ENCODE peak calls at places on chromosomes 5 and 9, in five cellular contexts. One of them, this sample, is unnamed. For H3K36me3, the result is how much of the 10 kb centered on the place peaks cover.

GRCh38 chr5:65871182-65871581 is 55.2 kb upstream of the ERBIN start:
- DNase-seq in astrocyte: peak
- DNase-seq in GM23338: no peak
- DNase-seq in MM.1S: no peak
- DNase-seq in gastrocnemius medialis: no peak
- DNase-seq in this sample: no peak

GRCh38 chr9:126793686-126794417 is 11.0 kb upstream of the ZBTB43 start:
- DNase-seq in astrocyte: no peak
- DNase-seq in GM23338: no peak
- DNase-seq in MM.1S: no peak
- DNase-seq in gastrocnemius medialis: no peak
- DNase-seq in this sample: no peak

GRCh38 chr5:1732238-1732880 is 67.3 kb downstream of the MRPL36 start:
- DNase-seq in astrocyte: no peak
- DNase-seq in GM23338: no peak
- DNase-seq in MM.1S: no peak
- DNase-seq in gastrocnemius medialis: peak
- DNase-seq in this sample: no peak

GRCh38 chr5:133360693-133361479 is 251.5 kb downstream of the FSTL4 start:
- DNase-seq in astrocyte: no peak
- DNase-seq in GM23338: no peak
- DNase-seq in MM.1S: no peak
- DNase-seq in gastrocnemius medialis: no peak
- DNase-seq in this sample: no peak

GRCh38 chr9:124774131-124774978 is 2.6 kb upstream of the OLFML2A start:
- DNase-seq in astrocyte: no peak
- DNase-seq in GM23338: peak
- DNase-seq in MM.1S: peak
- DNase-seq in gastrocnemius medialis: peak
- DNase-seq in this sample: peak

GRCh38 chr5:168219515-168220410 is 71.7 kb upstream of the WWC1 start:
- DNase-seq in astrocyte: peak
- DNase-seq in GM23338: peak
- DNase-seq in MM.1S: peak
- DNase-seq in gastrocnemius medialis: no peak
- DNase-seq in this sample: no peak

GRCh38 chr9:9970514-9970913 is 642.3 kb downstream of the PTPRD start:
- DNase-seq in astrocyte: no peak
- DNase-seq in GM23338: no peak
- DNase-seq in MM.1S: no peak
- DNase-seq in gastrocnemius medialis: no peak
- DNase-seq in this sample: no peak

GRCh38 chr9:20271107-20271506 is 351.2 kb downstream of the MLLT3 start:
- DNase-seq in astrocyte: no peak
- DNase-seq in GM23338: no peak
- DNase-seq in MM.1S: no peak
- DNase-seq in gastrocnemius medialis: no peak
- DNase-seq in this sample: no peak

GRCh38 chr9:123696476-123696875 is 233.4 kb downstream of the DENND1A start:
- DNase-seq in astrocyte: no peak
- DNase-seq in GM23338: no peak
- DNase-seq in MM.1S: no peak
- DNase-seq in gastrocnemius medialis: no peak
- DNase-seq in this sample: no peak

GRCh38 chr9:132141364-132141947 is 20.4 kb upstream of the NTNG2 start:
- DNase-seq in astrocyte: peak
- DNase-seq in GM23338: peak
- DNase-seq in MM.1S: no peak
- DNase-seq in gastrocnemius medialis: no peak
- DNase-seq in this sample: peak

GRCh38 chr5:63194126-63194525 is 615.5 kb downstream of the LRRC70 start:
- DNase-seq in astrocyte: no peak
- DNase-seq in GM23338: no peak
- DNase-seq in MM.1S: no peak
- DNase-seq in gastrocnemius medialis: no peak
- DNase-seq in this sample: no peak

GRCh38 chr5:179380211-179381035 is 35.2 kb upstream of the ADAMTS2 start:
- DNase-seq in astrocyte: no peak
- DNase-seq in GM23338: no peak
- DNase-seq in MM.1S: no peak
- DNase-seq in gastrocnemius medialis: no peak
- DNase-seq in this sample: peak

DNA sequence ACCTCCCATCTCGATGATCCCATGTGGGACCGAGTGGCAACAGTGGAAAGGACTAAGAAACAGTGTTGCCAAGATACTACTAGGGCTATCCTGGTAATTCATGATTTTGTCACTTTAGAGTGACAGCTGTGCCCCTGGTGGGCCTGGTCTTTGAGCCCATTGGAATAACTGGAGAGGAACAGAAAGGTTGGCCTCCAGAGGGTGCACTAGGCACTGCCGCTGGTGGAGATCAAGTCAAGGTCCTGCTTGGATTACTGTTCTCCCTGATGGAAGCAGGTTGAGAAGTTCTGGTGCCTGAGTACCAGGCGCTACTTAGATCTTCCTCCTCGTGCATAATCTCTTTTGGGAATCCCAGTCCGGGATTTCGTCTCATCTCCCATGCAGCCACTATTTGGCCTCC is 129.6 kb downstream of the SEC61B start:
- DNase-seq in astrocyte: no peak
- DNase-seq in GM23338: peak
- DNase-seq in MM.1S: no peak
- DNase-seq in gastrocnemius medialis: no peak
- DNase-seq in this sample: no peak
- TF ChIP-seq CTCF in astrocyte: no peak
- TF ChIP-seq CTCF in GM23338: peak
- TF ChIP-seq CTCF in MM.1S: no peak
- TF ChIP-seq CTCF in gastrocnemius medialis: no peak
- TF ChIP-seq CTCF in this sample: no peak

GRCh38 chr5:157327771-157328170 is 61.8 kb downstream of the CYFIP2 start:
- DNase-seq in astrocyte: no peak
- DNase-seq in GM23338: no peak
- DNase-seq in MM.1S: peak
- DNase-seq in gastrocnemius medialis: no peak
- DNase-seq in this sample: no peak
- H3K36me3 ChIP-seq in astrocyte: under half
- H3K36me3 ChIP-seq in GM23338: under half
- H3K36me3 ChIP-seq in MM.1S: under half
- H3K36me3 ChIP-seq in gastrocnemius medialis: under half
- H3K36me3 ChIP-seq in this sample: under half

DNA sequence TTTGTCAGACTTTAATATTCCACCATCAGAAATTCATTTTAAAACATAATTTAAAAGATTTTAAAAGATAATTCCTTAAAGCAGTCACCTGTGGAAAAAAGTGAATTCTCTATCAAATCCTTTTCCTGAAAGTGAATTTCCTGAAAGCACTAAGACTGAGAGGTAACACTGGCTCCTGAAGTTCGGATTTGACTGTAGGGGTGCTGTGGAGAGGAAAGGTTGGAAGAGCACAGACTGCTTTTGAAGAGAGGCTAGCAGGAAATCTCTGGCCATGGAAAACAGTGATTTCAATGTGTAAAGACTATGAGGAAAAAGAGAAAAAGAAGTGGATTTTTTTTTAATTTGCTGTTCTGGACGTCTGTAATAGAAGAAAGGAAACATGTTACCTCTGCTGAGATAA is 35.7 kb upstream of the TMEM161B start:
- DNase-seq in astrocyte: no peak
- DNase-seq in GM23338: peak
- DNase-seq in MM.1S: no peak
- DNase-seq in gastrocnemius medialis: no peak
- DNase-seq in this sample: no peak
- TF ChIP-seq CTCF in astrocyte: no peak
- TF ChIP-seq CTCF in GM23338: peak
- TF ChIP-seq CTCF in MM.1S: no peak
- TF ChIP-seq CTCF in gastrocnemius medialis: no peak
- TF ChIP-seq CTCF in this sample: no peak

DNA sequence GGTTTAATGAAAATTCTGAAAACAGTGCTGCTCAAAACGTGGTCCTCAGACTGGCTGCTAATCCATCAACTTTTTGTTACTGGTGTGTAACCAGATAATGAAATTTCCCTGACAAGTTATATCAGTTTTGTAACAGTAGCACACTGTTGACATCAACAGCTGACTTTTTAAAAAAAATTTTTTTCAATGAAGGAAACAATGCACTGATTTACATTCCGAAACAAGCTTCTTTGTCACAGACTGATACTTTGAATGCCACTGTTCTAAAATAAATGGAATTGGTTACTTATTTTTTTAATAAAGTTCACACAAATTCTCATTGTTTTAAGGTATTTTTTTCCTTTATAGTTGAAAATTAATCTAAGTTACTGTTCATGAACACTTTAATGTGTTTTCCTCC is 169.1 kb downstream of the NIPBL start:
- DNase-seq in astrocyte: no peak
- DNase-seq in GM23338: no peak
- DNase-seq in MM.1S: no peak
- DNase-seq in gastrocnemius medialis: no peak
- DNase-seq in this sample: no peak
- H3K36me3 ChIP-seq in astrocyte: under half
- H3K36me3 ChIP-seq in GM23338: under half
- H3K36me3 ChIP-seq in MM.1S: under half
- H3K36me3 ChIP-seq in gastrocnemius medialis: under half
- H3K36me3 ChIP-seq in this sample: under half

This sample was measured in kidney.